ENCODE peak calls at places on chromosomes 5 and 9, in four cellular contexts. V, Z, N and K are unnamed samples.

GRCh38 chr5:179311581-179311980 is 33.7 kb downstream of the ADAMTS2 start:
- DNase-seq in V (no peak), Z (no peak), N (no peak), K (peak; percentile 18)

GRCh38 chr9:69178583-69179011 is 4.5 kb downstream of the TJP2 start:
- DNase-seq in V (peak; percentile 85), Z (peak; percentile 58), N (no peak), K (no peak)

GRCh38 chr5:154202379-154203260 is 12.1 kb downstream of the GALNT10 start:
- DNase-seq in V (no peak), Z (no peak), N (peak; percentile 78), K (no peak)

GRCh38 chr9:124196814-124197176 is 61.0 kb upstream of the NEK6 start:
- DNase-seq in V (no peak), Z (peak; percentile 0), N (no peak), K (no peak)

GRCh38 chr5:32332971-32333370 is 20.2 kb upstream of the MTMR12 start:
- DNase-seq in V (peak; percentile 63), Z (no peak), N (no peak), K (no peak)

GRCh38 chr5:142551242-142552067 is 134.4 kb downstream of the FGF1 start:
- DNase-seq in V (no peak), Z (no peak), N (no peak), K (no peak)

GRCh38 chr9:14373726-14374125 is 59.8 kb upstream of the NFIB start:
- DNase-seq in V (no peak), Z (no peak), N (no peak), K (no peak)

GRCh38 chr9:97895695-97896332 is 26.5 kb downstream of the TRMO start:
- DNase-seq in V (peak; percentile 67), Z (no peak), N (peak; percentile 20), K (peak; percentile 54)

GRCh38 chr5:37716405-37716804 is 123.4 kb downstream of the GDNF start:
- DNase-seq in V (no peak), Z (no peak), N (no peak), K (no peak)

GRCh38 chr5:54909911-54910870 is 75.2 kb downstream of the ESM1 start:
- DNase-seq in V (no peak), Z (no peak), N (no peak), K (no peak)

GRCh38 chr5:163269624-163270023 is 167.8 kb upstream of the CCNG1 start:
- DNase-seq in V (no peak), Z (no peak), N (no peak), K (no peak)

GRCh38 chr9:126474786-126475485 is 138.8 kb upstream of the LMX1B start:
- DNase-seq in V (peak; percentile 46), Z (no peak), N (no peak), K (no peak)

GRCh38 chr5:148807845-148808244 is 18.6 kb upstream of the ADRB2 start:
- DNase-seq in V (peak; percentile 14), Z (no peak), N (peak; percentile 21), K (peak; percentile 56)

GRCh38 chr9:129675656-129676055 is 10.2 kb downstream of the PRRX2 start:
- DNase-seq in V (no peak), Z (no peak), N (no peak), K (no peak)

GRCh38 chr9:129678844-129679243 is 13.4 kb downstream of the PRRX2 start:
- DNase-seq in V (no peak), Z (no peak), N (no peak), K (no peak)

GRCh38 chr9:129677456-129677855 is 12.0 kb downstream of the PRRX2 start:
- DNase-seq in V (no peak), Z (no peak), N (no peak), K (no peak)

GRCh38 chr9:129676287-129676686 is 10.8 kb downstream of the PRRX2 start:
- DNase-seq in V (no peak), Z (no peak), N (no peak), K (no peak)

DNA sequence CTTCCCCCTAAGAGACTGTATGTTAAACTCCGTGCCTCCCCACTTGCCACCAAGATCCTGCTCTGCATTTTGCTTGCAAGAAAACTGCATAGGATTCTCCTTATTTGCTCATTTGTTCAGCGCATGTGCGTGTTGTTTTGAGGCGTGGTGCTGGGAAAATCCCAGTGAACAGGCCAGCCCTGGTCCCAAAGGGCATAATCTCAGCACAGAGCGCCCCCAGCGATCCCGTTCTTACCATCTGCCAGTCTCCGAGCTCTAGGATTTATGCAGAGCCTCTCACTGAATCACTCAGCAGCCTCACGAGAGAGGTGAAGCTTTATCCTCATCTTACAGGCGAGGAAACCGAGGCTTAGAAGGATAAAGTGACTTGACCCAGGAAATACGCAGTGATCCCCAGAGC is 11.5 kb downstream of the PRRX2 start:
- DNase-seq in V (no peak), Z (no peak), N (no peak), K (no peak)
- TF ChIP-seq CTCF in V (no peak), Z (no peak), N (no peak), K (no peak)

DNA sequence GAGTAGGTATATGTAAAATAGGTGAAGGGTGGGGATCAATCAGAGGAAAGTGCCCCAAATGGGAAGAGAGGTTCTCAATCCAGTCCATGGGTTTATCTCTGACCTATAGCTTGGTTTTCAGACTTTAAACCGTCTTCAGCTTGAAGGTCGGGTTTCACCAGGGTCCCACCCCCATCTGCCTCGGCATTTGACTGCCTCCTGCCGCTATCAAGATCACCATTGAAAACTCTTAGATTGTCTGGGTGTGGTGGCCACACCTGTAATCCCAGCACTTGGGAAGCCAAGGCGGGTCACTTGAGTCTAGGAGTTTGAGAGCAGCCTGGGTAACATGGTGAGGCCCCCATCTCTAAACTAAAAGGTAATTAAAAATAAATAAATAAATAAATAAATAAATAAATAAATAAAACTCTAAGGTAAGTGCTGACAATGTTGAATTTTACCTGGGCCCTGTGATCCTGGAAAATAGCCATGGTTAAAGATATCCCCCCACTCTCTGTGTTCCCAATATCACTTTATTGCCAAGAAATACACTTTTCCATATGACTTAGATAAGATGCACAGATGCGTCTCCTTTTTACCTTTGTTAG is 48.8 kb downstream of the TARS1 start:
- DNase-seq in V (no peak), Z (no peak), N (no peak), K (no peak)
- TF ChIP-seq CTCF in V (no peak), Z (no peak), N (no peak), K (no peak)

GRCh38 chr5:160438316-160439204 is 16.9 kb downstream of the PTTG1 start:
- DNase-seq in V (peak; percentile 73), Z (peak; percentile 79), N (peak; percentile 81), K (peak; percentile 61)
- TF ChIP-seq CTCF in V (peak; percentile 93), Z (peak; percentile 52), N (peak; percentile 85), K (peak; percentile 37)

GRCh38 chr5:96790851-96791513 is 16.8 kb downstream of the ERAP1 start:
- DNase-seq in V (peak; percentile 36), Z (no peak), N (no peak), K (peak; percentile 53)
- TF ChIP-seq CTCF in V (no peak), Z (no peak), N (no peak), K (no peak)

GRCh38 chr9:10525972-10526371 is 86.8 kb downstream of the PTPRD start:
- DNase-seq in V (no peak), Z (no peak), N (no peak), K (no peak)
- TF ChIP-seq CTCF in V (no peak), Z (no peak), N (no peak), K (no peak)

DNA sequence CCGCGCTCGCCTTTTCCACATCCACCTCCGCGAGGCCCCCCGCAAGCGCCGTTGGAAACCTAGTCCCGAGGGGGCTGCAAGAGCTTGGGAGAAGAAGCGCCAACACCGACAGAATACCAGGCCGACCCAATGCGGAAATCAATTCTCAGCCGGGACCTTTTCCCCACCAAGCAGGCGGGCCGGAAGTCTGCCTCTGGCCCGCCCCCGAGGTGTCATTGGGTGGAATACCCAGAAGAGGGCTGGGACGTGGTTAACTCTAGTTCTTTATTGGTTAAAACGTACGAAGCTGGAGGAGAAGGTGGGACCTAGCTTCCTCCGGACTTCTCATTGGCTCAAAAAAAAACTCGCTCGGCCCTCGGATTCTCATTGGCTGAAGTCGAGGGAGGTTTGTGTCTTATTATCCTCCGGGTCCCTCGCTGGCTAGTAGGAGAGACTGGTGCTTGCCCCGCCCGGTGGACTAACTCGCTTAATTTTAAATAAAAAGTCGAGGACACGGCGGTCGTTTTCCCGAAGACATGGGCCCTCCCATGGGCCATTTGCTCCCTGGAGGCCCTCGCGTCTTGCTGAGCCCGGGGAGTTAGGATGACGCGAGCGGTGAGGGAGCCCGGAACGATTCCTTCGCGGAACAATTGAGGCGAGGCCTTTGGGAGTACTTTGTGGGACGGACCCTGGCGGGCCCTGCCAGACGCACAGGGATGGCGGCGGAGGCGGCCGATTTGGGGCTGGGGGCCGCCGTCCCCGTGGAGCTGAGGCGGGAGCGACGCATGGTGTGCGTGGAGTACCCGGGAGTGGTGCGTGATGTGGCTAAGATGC is at the start of gene GTF3C5:
- DNase-seq in V (peak; percentile 99), Z (peak; percentile 97), N (peak; percentile 99), K (peak; percentile 93)
- TF ChIP-seq CTCF in V (no peak), Z (no peak), N (no peak), K (no peak)

GRCh38 chr5:78221467-78221866 is 73.0 kb downstream of the AP3B1 start:
- DNase-seq in V (no peak), Z (no peak), N (no peak), K (no peak)

GRCh38 chr5:78224358-78224757 is 70.1 kb downstream of the AP3B1 start:
- DNase-seq in V (no peak), Z (no peak), N (no peak), K (no peak)

DNA sequence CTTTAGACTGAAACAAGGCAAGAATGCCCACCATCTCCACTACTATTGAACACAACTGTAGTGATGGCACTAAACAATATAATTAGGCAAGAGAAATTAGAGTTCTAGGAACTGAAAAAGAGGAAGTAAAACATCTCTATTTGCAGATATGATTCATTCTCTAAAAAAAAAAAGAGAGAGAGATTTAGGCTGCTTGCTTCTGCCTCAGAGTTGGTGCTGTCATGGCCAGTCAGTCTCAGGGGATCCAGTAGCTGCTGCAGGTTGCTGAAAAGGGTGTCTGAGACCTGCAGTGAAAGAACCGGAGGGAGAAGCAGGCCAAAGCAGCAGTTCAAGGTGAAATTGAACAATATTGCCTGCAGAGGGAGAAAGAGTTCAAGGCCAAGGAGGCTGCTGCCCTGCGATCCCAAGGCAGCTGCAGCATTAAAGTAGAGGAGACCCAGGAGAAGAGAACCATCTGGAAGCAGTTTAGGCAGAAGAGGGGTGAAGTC is 72.5 kb downstream of the AP3B1 start:
- DNase-seq in V (peak; percentile 13), Z (peak; percentile 66), N (peak; percentile 94), K (peak; percentile 58)
- TF ChIP-seq CTCF in V (no peak), Z (no peak), N (peak; percentile 38), K (no peak)

GRCh38 chr5:108925073-108925472 is 177.4 kb downstream of the FER start:
- DNase-seq in V (no peak), Z (no peak), N (peak; percentile 10), K (no peak)

GRCh38 chr5:108930107-108930506 is 182.4 kb downstream of the FER start:
- DNase-seq in V (no peak), Z (no peak), N (no peak), K (no peak)

GRCh38 chr5:108919591-108920326 is 172.1 kb downstream of the FER start:
- DNase-seq in V (no peak), Z (no peak), N (peak; percentile 5), K (no peak)

GRCh38 chr5:108924457-108924961 is 176.8 kb downstream of the FER start:
- DNase-seq in V (no peak), Z (no peak), N (peak; percentile 21), K (no peak)
- TF ChIP-seq CTCF in V (no peak), Z (no peak), N (no peak), K (no peak)